ENCODE peak calls at places on chromosome 16, in five cellular contexts. One of them, this sample, is unnamed.

GRCh38 chr16:50548659-50549560 is 714 bp downstream of the NKD1 start:
- DNase-seq in RWPE1: no peak
- DNase-seq in fibroblast of the aortic adventitia: no peak
- DNase-seq in colonic mucosa: peak; percentile 22
- DNase-seq in neural progenitor cell: peak; percentile 10
- DNase-seq in this sample: no peak

GRCh38 chr16:86668136-86668535 is 89.8 kb downstream of the FOXL1 start:
- DNase-seq in RWPE1: no peak
- DNase-seq in fibroblast of the aortic adventitia: peak; percentile 68
- DNase-seq in colonic mucosa: no peak
- DNase-seq in neural progenitor cell: no peak
- DNase-seq in this sample: no peak

GRCh38 chr16:28587386-28587785 is 9.5 kb downstream of the SULT1A2 start:
- DNase-seq in RWPE1: peak; percentile 85
- DNase-seq in fibroblast of the aortic adventitia: no peak
- DNase-seq in colonic mucosa: no peak
- DNase-seq in neural progenitor cell: no peak
- DNase-seq in this sample: no peak

GRCh38 chr16:88455610-88456355 is 2.7 kb downstream of the ZFPM1 start:
- DNase-seq in RWPE1: peak; percentile 55
- DNase-seq in fibroblast of the aortic adventitia: peak; percentile 65
- DNase-seq in colonic mucosa: peak; percentile 63
- DNase-seq in neural progenitor cell: peak; percentile 60
- DNase-seq in this sample: no peak

GRCh38 chr16:66256919-66257318 is 109.6 kb upstream of the CDH5 start:
- DNase-seq in RWPE1: no peak
- DNase-seq in fibroblast of the aortic adventitia: no peak
- DNase-seq in colonic mucosa: no peak
- DNase-seq in neural progenitor cell: no peak
- DNase-seq in this sample: no peak

GRCh38 chr16:83215417-83216001 is 588.7 kb downstream of the CDH13 start:
- DNase-seq in RWPE1: peak; percentile 32
- DNase-seq in fibroblast of the aortic adventitia: peak; percentile 34
- DNase-seq in colonic mucosa: peak; percentile 62
- DNase-seq in neural progenitor cell: peak; percentile 76
- DNase-seq in this sample: no peak

GRCh38 chr16:66467611-66468010 is 40.5 kb downstream of the BEAN1 start:
- DNase-seq in RWPE1: no peak
- DNase-seq in fibroblast of the aortic adventitia: no peak
- DNase-seq in colonic mucosa: no peak
- DNase-seq in neural progenitor cell: no peak
- DNase-seq in this sample: no peak

GRCh38 chr16:1167276-1168107 is 14.6 kb downstream of the CACNA1H start:
- DNase-seq in RWPE1: no peak
- DNase-seq in fibroblast of the aortic adventitia: no peak
- DNase-seq in colonic mucosa: no peak
- DNase-seq in neural progenitor cell: peak; percentile 95
- DNase-seq in this sample: no peak

GRCh38 chr16:49574826-49575225 is 201.2 kb downstream of the C16orf78 start:
- DNase-seq in RWPE1: no peak
- DNase-seq in fibroblast of the aortic adventitia: no peak
- DNase-seq in colonic mucosa: no peak
- DNase-seq in neural progenitor cell: no peak
- DNase-seq in this sample: no peak

GRCh38 chr16:27286446-27286845 is 17.9 kb upstream of the NSMCE1 start:
- DNase-seq in RWPE1: peak; percentile 92
- DNase-seq in fibroblast of the aortic adventitia: peak; percentile 97
- DNase-seq in colonic mucosa: no peak
- DNase-seq in neural progenitor cell: no peak
- DNase-seq in this sample: peak; percentile 95

GRCh38 chr16:55035037-55035436 is 104.4 kb downstream of the IRX5 start:
- DNase-seq in RWPE1: no peak
- DNase-seq in fibroblast of the aortic adventitia: peak; percentile 12
- DNase-seq in colonic mucosa: peak; percentile 53
- DNase-seq in neural progenitor cell: peak; percentile 80
- DNase-seq in this sample: no peak

GRCh38 chr16:82016964-82017363 is 5.7 kb upstream of the SDR42E1 start:
- DNase-seq in RWPE1: no peak
- DNase-seq in fibroblast of the aortic adventitia: peak; percentile 89
- DNase-seq in colonic mucosa: no peak
- DNase-seq in neural progenitor cell: no peak
- DNase-seq in this sample: no peak

GRCh38 chr16:80580109-80580832 is 39.5 kb downstream of the DYNLRB2 start:
- DNase-seq in RWPE1: no peak
- DNase-seq in fibroblast of the aortic adventitia: peak; percentile 24
- DNase-seq in colonic mucosa: no peak
- DNase-seq in neural progenitor cell: no peak
- DNase-seq in this sample: peak; percentile 65

GRCh38 chr16:87324411-87325275 is 7.5 kb upstream of the C16orf95 start:
- DNase-seq in RWPE1: peak; percentile 54
- DNase-seq in fibroblast of the aortic adventitia: peak; percentile 34
- DNase-seq in colonic mucosa: no peak
- DNase-seq in neural progenitor cell: peak; percentile 84
- DNase-seq in this sample: no peak

GRCh38 chr16:48203974-48204824 is 39.9 kb upstream of the LONP2 start:
- DNase-seq in RWPE1: no peak
- DNase-seq in fibroblast of the aortic adventitia: no peak
- DNase-seq in colonic mucosa: peak; percentile 61
- DNase-seq in neural progenitor cell: no peak
- DNase-seq in this sample: no peak

GRCh38 chr16:66701061-66701460 is 4.5 kb upstream of the CMTM4 start:
- DNase-seq in RWPE1: no peak
- DNase-seq in fibroblast of the aortic adventitia: no peak
- DNase-seq in colonic mucosa: no peak
- DNase-seq in neural progenitor cell: no peak
- DNase-seq in this sample: no peak

GRCh38 chr16:53041196-53041977 is 11.3 kb downstream of the CHD9NB start:
- DNase-seq in RWPE1: peak; percentile 81
- DNase-seq in fibroblast of the aortic adventitia: peak; percentile 86
- DNase-seq in colonic mucosa: no peak
- DNase-seq in neural progenitor cell: peak; percentile 40
- DNase-seq in this sample: no peak

GRCh38 chr16:89392881-89393730 is 97.3 kb downstream of the ANKRD11 start:
- DNase-seq in RWPE1: no peak
- DNase-seq in fibroblast of the aortic adventitia: no peak
- DNase-seq in colonic mucosa: no peak
- DNase-seq in neural progenitor cell: no peak
- DNase-seq in this sample: no peak

GRCh38 chr16:51418258-51418657 is 267.2 kb upstream of the SALL1 start:
- DNase-seq in RWPE1: no peak
- DNase-seq in fibroblast of the aortic adventitia: no peak
- DNase-seq in colonic mucosa: no peak
- DNase-seq in neural progenitor cell: peak; percentile 60
- DNase-seq in this sample: no peak

GRCh38 chr16:12398736-12399047 is 405.0 kb downstream of the CPPED1 start:
- DNase-seq in RWPE1: no peak
- DNase-seq in fibroblast of the aortic adventitia: no peak
- DNase-seq in colonic mucosa: no peak
- DNase-seq in neural progenitor cell: no peak
- DNase-seq in this sample: no peak

GRCh38 chr16:84692451-84692850 is 7.3 kb upstream of the USP10 start:
- DNase-seq in RWPE1: no peak
- DNase-seq in fibroblast of the aortic adventitia: no peak
- DNase-seq in colonic mucosa: no peak
- DNase-seq in neural progenitor cell: no peak
- DNase-seq in this sample: no peak

GRCh38 chr16:72894291-72895151 is 153.4 kb downstream of the ZFHX3 start:
- DNase-seq in RWPE1: no peak
- DNase-seq in fibroblast of the aortic adventitia: peak; percentile 37
- DNase-seq in colonic mucosa: no peak
- DNase-seq in neural progenitor cell: peak; percentile 22
- DNase-seq in this sample: no peak

GRCh38 chr16:84746875-84747274 is 47.1 kb downstream of the USP10 start:
- DNase-seq in RWPE1: no peak
- DNase-seq in fibroblast of the aortic adventitia: no peak
- DNase-seq in colonic mucosa: no peak
- DNase-seq in neural progenitor cell: no peak
- DNase-seq in this sample: no peak

GRCh38 chr16:81424761-81425160 is 19.8 kb upstream of the CMIP start:
- DNase-seq in RWPE1: no peak
- DNase-seq in fibroblast of the aortic adventitia: no peak
- DNase-seq in colonic mucosa: no peak
- DNase-seq in neural progenitor cell: no peak
- DNase-seq in this sample: no peak

GRCh38 chr16:66651965-66652364 is 44.6 kb downstream of the CMTM4 start:
- DNase-seq in RWPE1: no peak
- DNase-seq in fibroblast of the aortic adventitia: no peak
- DNase-seq in colonic mucosa: no peak
- DNase-seq in neural progenitor cell: no peak
- DNase-seq in this sample: no peak

GRCh38 chr16:85234310-85235235 is 122.3 kb upstream of the CIBAR2 start:
- DNase-seq in RWPE1: peak; percentile 50
- DNase-seq in fibroblast of the aortic adventitia: peak; percentile 80
- DNase-seq in colonic mucosa: peak; percentile 57
- DNase-seq in neural progenitor cell: peak; percentile 98
- DNase-seq in this sample: no peak

GRCh38 chr16:68617735-68618134 is 27.4 kb upstream of the CDH3 start:
- DNase-seq in RWPE1: no peak
- DNase-seq in fibroblast of the aortic adventitia: no peak
- DNase-seq in colonic mucosa: no peak
- DNase-seq in neural progenitor cell: no peak
- DNase-seq in this sample: no peak
- TF ChIP-seq CTCF in RWPE1: no peak
- TF ChIP-seq CTCF in fibroblast of the aortic adventitia: no peak
- TF ChIP-seq CTCF in colonic mucosa: no peak
- TF ChIP-seq CTCF in neural progenitor cell: no peak
- TF ChIP-seq CTCF in this sample: no peak

DNA sequence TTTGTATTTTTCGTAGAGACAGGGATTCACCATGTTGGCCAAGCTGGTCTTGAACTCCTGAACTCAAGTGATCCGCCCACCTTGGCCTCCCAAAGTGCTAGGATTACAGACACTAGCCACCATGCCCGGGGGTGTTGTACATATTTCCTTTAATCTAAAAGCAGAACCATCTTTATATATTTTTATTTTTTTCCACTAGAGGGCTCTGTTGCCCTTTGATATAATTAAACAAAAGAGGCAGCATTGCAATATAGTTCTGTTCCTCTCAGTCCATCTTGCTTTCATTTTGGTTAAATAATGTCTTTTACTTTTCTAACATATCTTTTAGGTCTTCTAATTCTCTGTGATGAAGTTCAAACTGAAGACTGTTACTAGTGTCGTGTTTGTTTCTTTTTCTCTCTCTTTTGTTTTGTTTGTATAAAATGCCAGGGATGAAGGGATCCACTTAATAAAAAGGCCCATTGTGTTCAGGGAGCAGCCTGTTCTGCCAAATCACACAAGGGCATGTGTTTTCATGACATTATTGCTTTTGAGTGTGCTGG is 23.4 kb downstream of the WWOX start:
- DNase-seq in RWPE1: peak; percentile 41
- DNase-seq in fibroblast of the aortic adventitia: peak; percentile 75
- DNase-seq in colonic mucosa: no peak
- DNase-seq in neural progenitor cell: peak; percentile 32
- DNase-seq in this sample: no peak
- TF ChIP-seq CTCF in RWPE1: peak; percentile 40
- TF ChIP-seq CTCF in fibroblast of the aortic adventitia: peak; percentile 12
- TF ChIP-seq CTCF in colonic mucosa: peak; percentile 22
- TF ChIP-seq CTCF in neural progenitor cell: peak; percentile 66
- TF ChIP-seq CTCF in this sample: peak; percentile 16

DNA sequence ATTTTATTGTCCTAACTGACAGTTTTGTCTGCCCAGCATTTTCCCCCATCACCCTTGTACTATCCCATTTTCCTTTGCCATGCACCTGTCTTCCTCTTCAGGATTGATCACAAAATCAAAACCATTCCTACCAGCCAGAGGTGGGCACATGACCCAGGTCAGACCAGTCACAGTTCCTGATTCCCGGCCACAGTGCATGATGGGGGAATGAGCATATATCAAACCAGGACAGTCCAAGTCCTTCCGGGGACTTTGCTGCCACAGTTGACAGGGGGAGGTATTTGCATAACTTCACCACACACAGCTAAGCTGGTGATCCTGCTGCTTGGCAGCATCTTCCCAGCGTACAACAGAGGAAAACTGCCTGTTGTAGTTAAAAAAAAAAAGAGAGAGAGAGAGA is 493.9 kb downstream of the WWOX start:
- DNase-seq in RWPE1: no peak
- DNase-seq in fibroblast of the aortic adventitia: no peak
- DNase-seq in colonic mucosa: no peak
- DNase-seq in neural progenitor cell: peak; percentile 43
- DNase-seq in this sample: no peak
- TF ChIP-seq CTCF in RWPE1: no peak
- TF ChIP-seq CTCF in fibroblast of the aortic adventitia: no peak
- TF ChIP-seq CTCF in colonic mucosa: no peak
- TF ChIP-seq CTCF in neural progenitor cell: no peak
- TF ChIP-seq CTCF in this sample: no peak

GRCh38 chr16:58024347-58024672 is 1.2 kb upstream of the MMP15 start:
- DNase-seq in RWPE1: no peak
- DNase-seq in fibroblast of the aortic adventitia: no peak
- DNase-seq in colonic mucosa: no peak
- DNase-seq in neural progenitor cell: no peak
- DNase-seq in this sample: no peak

GRCh38 chr16:58026139-58026704 is 668 bp downstream of the MMP15 start:
- DNase-seq in RWPE1: peak; percentile 45
- DNase-seq in fibroblast of the aortic adventitia: peak; percentile 41
- DNase-seq in colonic mucosa: peak; percentile 55
- DNase-seq in neural progenitor cell: peak; percentile 65
- DNase-seq in this sample: no peak

GRCh38 chr16:58026705-58027340 is 1.3 kb downstream of the MMP15 start:
- DNase-seq in RWPE1: no peak
- DNase-seq in fibroblast of the aortic adventitia: no peak
- DNase-seq in colonic mucosa: peak; percentile 44
- DNase-seq in neural progenitor cell: peak; percentile 66
- DNase-seq in this sample: no peak

GRCh38 chr16:58024673-58025350 is 742 bp upstream of the MMP15 start:
- DNase-seq in RWPE1: no peak
- DNase-seq in fibroblast of the aortic adventitia: no peak
- DNase-seq in colonic mucosa: peak; percentile 94
- DNase-seq in neural progenitor cell: peak; percentile 70
- DNase-seq in this sample: no peak

DNA sequence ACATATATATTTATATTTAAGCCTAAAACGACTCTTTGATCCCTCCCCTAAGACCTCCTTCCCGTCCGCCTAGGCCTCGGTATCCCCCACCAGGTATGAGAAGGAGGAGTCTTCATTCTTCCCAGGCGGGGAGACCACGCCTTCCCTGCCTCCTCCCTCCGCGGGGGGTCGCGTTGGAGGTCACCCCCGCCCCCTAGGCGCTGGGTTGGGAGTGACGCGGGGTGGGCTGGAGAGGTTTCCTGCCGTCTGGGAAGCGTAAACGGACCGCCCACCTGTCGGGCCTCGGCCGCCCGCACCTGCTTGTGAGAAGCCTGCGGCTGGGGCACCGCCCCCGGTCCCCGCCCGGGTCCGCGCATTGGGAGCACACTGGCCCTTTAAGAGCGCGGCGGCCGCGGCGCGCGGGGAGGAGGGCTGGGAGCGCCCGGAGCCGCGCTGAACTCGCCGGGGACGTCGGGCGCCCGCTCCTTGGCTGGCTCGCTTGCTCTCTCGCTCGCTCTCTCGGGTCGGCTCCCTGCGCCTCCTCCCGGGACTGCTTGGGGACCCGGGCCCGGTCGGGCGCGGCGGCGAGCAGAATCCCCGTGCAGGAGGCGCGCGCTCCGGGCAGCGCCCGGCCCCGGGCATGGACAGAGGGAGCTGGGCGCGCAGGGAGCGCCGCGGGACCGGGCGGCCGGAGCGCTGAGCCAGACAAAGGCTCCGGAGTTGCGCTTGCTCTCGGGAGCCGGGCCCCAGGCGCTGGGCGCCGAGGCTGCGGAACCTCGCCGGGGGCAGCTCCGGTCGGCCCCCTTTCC is at the start of gene MMP15:
- DNase-seq in RWPE1: peak; percentile 68
- DNase-seq in fibroblast of the aortic adventitia: peak; percentile 48
- DNase-seq in colonic mucosa: peak; percentile 95
- DNase-seq in neural progenitor cell: peak; percentile 91
- DNase-seq in this sample: peak; percentile 54
- TF ChIP-seq CTCF in RWPE1: no peak
- TF ChIP-seq CTCF in fibroblast of the aortic adventitia: no peak
- TF ChIP-seq CTCF in colonic mucosa: no peak
- TF ChIP-seq CTCF in neural progenitor cell: no peak
- TF ChIP-seq CTCF in this sample: no peak

This sample was measured in kidney epithelial cell.